ENCODE peak calls at places on chromosomes 16 and 17, in seven cellular contexts. One of them, this sample, is unnamed.
A peak's percentile ranks its signal among the peaks of the same experiment; 100 is the strongest.

GRCh38 chr17:61420745-61421398 is 21.2 kb downstream of the TBX2 start:
- DNase-seq in breast epithelium: no peak
- DNase-seq in stomach: no peak
- DNase-seq in A549: no peak
- DNase-seq in uterus: no peak
- DNase-seq in heart left ventricle: no peak
- DNase-seq in thyroid gland: no peak
- DNase-seq in this sample: no peak

GRCh38 chr16:15598648-15599190 is 44.2 kb downstream of the MARF1 start:
- DNase-seq in breast epithelium: no peak
- DNase-seq in stomach: no peak
- DNase-seq in uterus: no peak
- DNase-seq in heart left ventricle: no peak
- DNase-seq in thyroid gland: no peak
- DNase-seq in A549: no peak
- DNase-seq in this sample: no peak

GRCh38 chr16:66935319-66936011 is at the start of gene CES2:
- DNase-seq in heart left ventricle: no peak
- DNase-seq in stomach: peak; percentile 86
- DNase-seq in thyroid gland: peak; percentile 84
- DNase-seq in breast epithelium: peak; percentile 58
- DNase-seq in uterus: no peak
- DNase-seq in A549: no peak
- DNase-seq in this sample: peak; percentile 79

GRCh38 chr17:9259419-9259818 is 238.1 kb downstream of the NTN1 start:
- DNase-seq in A549: no peak
- DNase-seq in uterus: no peak
- DNase-seq in stomach: no peak
- DNase-seq in breast epithelium: no peak
- DNase-seq in thyroid gland: no peak
- DNase-seq in heart left ventricle: no peak
- DNase-seq in this sample: no peak

GRCh38 chr16:48353565-48354163 is 31.5 kb downstream of the SIAH1 start:
- DNase-seq in A549: peak; percentile 78
- DNase-seq in breast epithelium: no peak
- DNase-seq in uterus: peak; percentile 41
- DNase-seq in heart left ventricle: no peak
- DNase-seq in thyroid gland: peak; percentile 47
- DNase-seq in stomach: peak; percentile 63
- DNase-seq in this sample: peak; percentile 69

GRCh38 chr17:38926290-38927070 is 1.1 kb downstream of the LASP1NB start:
- DNase-seq in heart left ventricle: no peak
- DNase-seq in breast epithelium: no peak
- DNase-seq in uterus: no peak
- DNase-seq in stomach: peak; percentile 19
- DNase-seq in thyroid gland: peak; percentile 32
- DNase-seq in A549: no peak
- DNase-seq in this sample: no peak

GRCh38 chr17:47956818-47957590 is 679 bp downstream of the PRR15L start:
- DNase-seq in heart left ventricle: no peak
- DNase-seq in stomach: no peak
- DNase-seq in thyroid gland: peak; percentile 67
- DNase-seq in uterus: no peak
- DNase-seq in A549: no peak
- DNase-seq in breast epithelium: no peak
- DNase-seq in this sample: peak; percentile 75

GRCh38 chr17:14750866-14751265 is 450.0 kb downstream of the HS3ST3B1 start:
- DNase-seq in uterus: no peak
- DNase-seq in stomach: no peak
- DNase-seq in heart left ventricle: no peak
- DNase-seq in thyroid gland: no peak
- DNase-seq in A549: no peak
- DNase-seq in breast epithelium: no peak
- DNase-seq in this sample: no peak

GRCh38 chr16:56967733-56968132 is 6.0 kb downstream of the CETP start:
- DNase-seq in heart left ventricle: no peak
- DNase-seq in A549: no peak
- DNase-seq in uterus: no peak
- DNase-seq in stomach: no peak
- DNase-seq in thyroid gland: no peak
- DNase-seq in breast epithelium: no peak
- DNase-seq in this sample: no peak

GRCh38 chr17:55737976-55738501 is 12.8 kb upstream of the PCTP start:
- DNase-seq in uterus: no peak
- DNase-seq in breast epithelium: no peak
- DNase-seq in stomach: no peak
- DNase-seq in A549: no peak
- DNase-seq in thyroid gland: no peak
- DNase-seq in heart left ventricle: no peak
- DNase-seq in this sample: no peak

GRCh38 chr17:49779730-49780220 is 8.7 kb upstream of the KAT7 start:
- DNase-seq in heart left ventricle: no peak
- DNase-seq in uterus: no peak
- DNase-seq in breast epithelium: no peak
- DNase-seq in stomach: no peak
- DNase-seq in thyroid gland: peak; percentile 53
- DNase-seq in A549: peak; percentile 60
- DNase-seq in this sample: peak; percentile 41

GRCh38 chr16:66274335-66275110 is 92.0 kb upstream of the CDH5 start:
- DNase-seq in thyroid gland: no peak
- DNase-seq in A549: peak; percentile 44
- DNase-seq in heart left ventricle: no peak
- DNase-seq in stomach: no peak
- DNase-seq in breast epithelium: no peak
- DNase-seq in uterus: no peak
- DNase-seq in this sample: no peak

GRCh38 chr16:24123275-24123674 is 132.9 kb upstream of the CACNG3 start:
- DNase-seq in A549: no peak
- DNase-seq in thyroid gland: no peak
- DNase-seq in heart left ventricle: no peak
- DNase-seq in uterus: no peak
- DNase-seq in breast epithelium: no peak
- DNase-seq in stomach: no peak
- DNase-seq in this sample: no peak

GRCh38 chr16:85879975-85880831 is 18.8 kb upstream of the IRF8 start:
- DNase-seq in heart left ventricle: no peak
- DNase-seq in stomach: no peak
- DNase-seq in thyroid gland: no peak
- DNase-seq in uterus: no peak
- DNase-seq in A549: no peak
- DNase-seq in breast epithelium: no peak
- DNase-seq in this sample: no peak

GRCh38 chr17:66540131-66540781 is 237.8 kb downstream of the PRKCA start:
- DNase-seq in A549: no peak
- DNase-seq in thyroid gland: no peak
- DNase-seq in uterus: peak; percentile 63
- DNase-seq in stomach: no peak
- DNase-seq in breast epithelium: no peak
- DNase-seq in heart left ventricle: peak; percentile 69
- DNase-seq in this sample: no peak

GRCh38 chr16:80804451-80805383 is at the start of gene CDYL2:
- DNase-seq in stomach: peak; percentile 65
- DNase-seq in breast epithelium: no peak
- DNase-seq in uterus: no peak
- DNase-seq in heart left ventricle: peak; percentile 80
- DNase-seq in A549: no peak
- DNase-seq in thyroid gland: peak; percentile 37
- DNase-seq in this sample: peak; percentile 69

GRCh38 chr16:81367821-81368220 is 53.1 kb downstream of the GAN start:
- DNase-seq in stomach: no peak
- DNase-seq in uterus: no peak
- DNase-seq in heart left ventricle: no peak
- DNase-seq in A549: no peak
- DNase-seq in thyroid gland: no peak
- DNase-seq in breast epithelium: no peak
- DNase-seq in this sample: no peak

GRCh38 chr17:31442860-31443259 is 51.4 kb downstream of the RAB11FIP4 start:
- DNase-seq in thyroid gland: no peak
- DNase-seq in A549: no peak
- DNase-seq in breast epithelium: no peak
- DNase-seq in heart left ventricle: no peak
- DNase-seq in stomach: no peak
- DNase-seq in uterus: no peak
- DNase-seq in this sample: no peak

GRCh38 chr17:81453712-81454111 is 58.5 kb downstream of the BAHCC1 start:
- DNase-seq in A549: no peak
- DNase-seq in heart left ventricle: no peak
- DNase-seq in uterus: no peak
- DNase-seq in thyroid gland: no peak
- DNase-seq in stomach: no peak
- DNase-seq in breast epithelium: no peak
- DNase-seq in this sample: no peak

GRCh38 chr16:4298761-4299522 is 16.9 kb upstream of the GLIS2 start:
- DNase-seq in stomach: peak; percentile 83
- DNase-seq in heart left ventricle: peak; percentile 85
- DNase-seq in thyroid gland: peak; percentile 78
- DNase-seq in breast epithelium: peak; percentile 78
- DNase-seq in A549: peak; percentile 95
- DNase-seq in uterus: peak; percentile 81
- DNase-seq in this sample: no peak

GRCh38 chr17:71329310-71330098 is 791.3 kb upstream of the SOX9 start:
- DNase-seq in heart left ventricle: no peak
- DNase-seq in breast epithelium: no peak
- DNase-seq in thyroid gland: no peak
- DNase-seq in stomach: no peak
- DNase-seq in uterus: no peak
- DNase-seq in A549: no peak
- DNase-seq in this sample: no peak

GRCh38 chr16:52469775-52470174 is 77.2 kb downstream of the TOX3 start:
- DNase-seq in thyroid gland: no peak
- DNase-seq in breast epithelium: no peak
- DNase-seq in A549: peak; percentile 51
- DNase-seq in stomach: no peak
- DNase-seq in uterus: no peak
- DNase-seq in heart left ventricle: no peak
- DNase-seq in this sample: no peak

GRCh38 chr17:69524854-69525253 is 110.4 kb downstream of the MAP2K6 start:
- DNase-seq in thyroid gland: no peak
- DNase-seq in breast epithelium: no peak
- DNase-seq in A549: peak; percentile 17
- DNase-seq in heart left ventricle: no peak
- DNase-seq in uterus: no peak
- DNase-seq in stomach: no peak
- DNase-seq in this sample: no peak

GRCh38 chr17:7674934-7675333 is 12.4 kb downstream of the TP53 start:
- DNase-seq in A549: no peak
- DNase-seq in uterus: no peak
- DNase-seq in stomach: no peak
- DNase-seq in heart left ventricle: no peak
- DNase-seq in thyroid gland: no peak
- DNase-seq in breast epithelium: no peak
- DNase-seq in this sample: no peak
- TF ChIP-seq POLR2A in A549: no peak
- TF ChIP-seq POLR2A in uterus: no peak
- TF ChIP-seq POLR2A in stomach: no peak
- TF ChIP-seq POLR2A in heart left ventricle: no peak
- TF ChIP-seq POLR2A in thyroid gland: no peak
- TF ChIP-seq POLR2A in breast epithelium: no peak
- TF ChIP-seq POLR2A in this sample: no peak

GRCh38 chr17:77376795-77377751 is 236.3 kb downstream of the SEC14L1 start:
- DNase-seq in breast epithelium: no peak
- DNase-seq in heart left ventricle: no peak
- DNase-seq in thyroid gland: peak; percentile 52
- DNase-seq in uterus: no peak
- DNase-seq in A549: no peak
- DNase-seq in stomach: peak; percentile 86
- DNase-seq in this sample: peak; percentile 79

GRCh38 chr17:77379065-77379428 is 238.3 kb downstream of the SEC14L1 start:
- DNase-seq in stomach: no peak
- DNase-seq in thyroid gland: no peak
- DNase-seq in heart left ventricle: no peak
- DNase-seq in uterus: no peak
- DNase-seq in breast epithelium: no peak
- DNase-seq in A549: no peak
- DNase-seq in this sample: no peak

GRCh38 chr17:77377836-77378235 is 237.1 kb downstream of the SEC14L1 start:
- DNase-seq in A549: no peak
- DNase-seq in thyroid gland: no peak
- DNase-seq in uterus: no peak
- DNase-seq in breast epithelium: no peak
- DNase-seq in stomach: no peak
- DNase-seq in heart left ventricle: no peak
- DNase-seq in this sample: no peak

GRCh38 chr17:77379837-77380236 is 239.1 kb downstream of the SEC14L1 start:
- DNase-seq in breast epithelium: no peak
- DNase-seq in A549: no peak
- DNase-seq in uterus: no peak
- DNase-seq in stomach: no peak
- DNase-seq in thyroid gland: no peak
- DNase-seq in heart left ventricle: no peak
- DNase-seq in this sample: no peak

GRCh38 chr17:77378318-77379064 is 237.7 kb downstream of the SEC14L1 start:
- DNase-seq in stomach: no peak
- DNase-seq in A549: no peak
- DNase-seq in thyroid gland: no peak
- DNase-seq in breast epithelium: no peak
- DNase-seq in heart left ventricle: no peak
- DNase-seq in uterus: no peak
- DNase-seq in this sample: no peak
- H3K4me1 ChIP-seq in stomach: peaks cover 100% of the 10 kb centered on the region
- H3K4me1 ChIP-seq in A549: peaks cover 71% of the 10 kb centered on the region
- H3K4me1 ChIP-seq in thyroid gland: peaks cover 53% of the 10 kb centered on the region
- H3K4me1 ChIP-seq in breast epithelium: peaks cover 56% of the 10 kb centered on the region
- H3K4me1 ChIP-seq in heart left ventricle: peaks cover 92% of the 10 kb centered on the region
- H3K4me1 ChIP-seq in uterus: peaks cover 6% of the 10 kb centered on the region
- H3K4me1 ChIP-seq in this sample: peaks cover 98% of the 10 kb centered on the region

GRCh38 chr16:29820271-29820701 is at the start of gene MVP:
- DNase-seq in uterus: peak; percentile 73
- DNase-seq in heart left ventricle: peak; percentile 83
- DNase-seq in A549: peak; percentile 56
- DNase-seq in stomach: peak; percentile 78
- DNase-seq in thyroid gland: peak; percentile 76
- DNase-seq in breast epithelium: peak; percentile 68
- DNase-seq in this sample: peak; percentile 76
- TF ChIP-seq POLR2A in uterus: peak; percentile 25
- TF ChIP-seq POLR2A in heart left ventricle: peak; percentile 48
- TF ChIP-seq POLR2A in A549: no peak
- TF ChIP-seq POLR2A in stomach: no peak
- TF ChIP-seq POLR2A in thyroid gland: peak; percentile 34
- TF ChIP-seq POLR2A in breast epithelium: peak; percentile 15
- TF ChIP-seq POLR2A in this sample: peak; percentile 72

DNA sequence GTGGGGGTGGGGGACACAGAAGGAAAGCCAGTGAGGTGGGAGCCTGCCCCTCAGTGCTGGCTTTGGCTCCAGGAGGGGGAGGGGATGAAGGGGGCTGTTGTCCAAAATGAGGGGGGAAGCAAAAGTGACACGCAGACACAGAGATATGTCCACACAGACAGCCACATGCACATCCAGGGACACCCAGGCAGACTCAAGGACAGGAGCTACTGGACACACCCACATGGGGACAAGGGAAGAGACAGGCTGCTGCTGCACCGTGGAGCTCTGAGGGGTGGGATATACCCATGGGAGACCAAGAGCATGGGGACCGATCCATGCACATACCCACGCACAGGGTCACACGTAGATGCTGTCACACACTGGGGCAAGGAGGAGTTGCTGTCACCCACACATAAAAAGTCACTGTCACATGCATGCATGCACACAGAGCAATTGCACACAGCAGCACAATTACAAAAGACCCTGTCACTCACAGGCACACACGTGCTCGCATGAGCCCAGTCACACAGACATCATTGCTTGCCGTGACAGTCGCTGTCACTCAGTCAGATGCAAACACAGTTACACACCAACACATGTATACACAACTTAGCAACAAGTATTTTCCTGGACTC is 1.3 kb downstream of the THRA start:
- DNase-seq in heart left ventricle: peak; percentile 59
- DNase-seq in thyroid gland: no peak
- DNase-seq in uterus: no peak
- DNase-seq in A549: no peak
- DNase-seq in breast epithelium: no peak
- DNase-seq in stomach: no peak
- DNase-seq in this sample: no peak
- H3K4me1 ChIP-seq in heart left ventricle: peaks cover 60% of the 10 kb centered on the region
- H3K4me1 ChIP-seq in thyroid gland: peaks cover 39% of the 10 kb centered on the region
- H3K4me1 ChIP-seq in uterus: peaks cover 5% of the 10 kb centered on the region
- H3K4me1 ChIP-seq in A549: peaks cover 48% of the 10 kb centered on the region
- H3K4me1 ChIP-seq in breast epithelium: peaks cover 18% of the 10 kb centered on the region
- H3K4me1 ChIP-seq in stomach: peaks cover 69% of the 10 kb centered on the region
- H3K4me1 ChIP-seq in this sample: peaks cover 53% of the 10 kb centered on the region